ENCODE peak calls at places on chromosome 4, in nine cellular contexts. One of them, this sample, is unnamed.

GRCh38 chr4:39576268-39576667 is 49.0 kb upstream of the UGDH start:
- DNase-seq in effector memory CD4-positive, alpha-beta T cell: no peak
- DNase-seq in pancreas: no peak
- DNase-seq in RWPE2: no peak
- DNase-seq in right atrium auricular region: no peak
- DNase-seq in heart left ventricle: no peak
- DNase-seq in PC-9: no peak
- DNase-seq in neural progenitor cell: no peak
- DNase-seq in heart right ventricle: no peak
- DNase-seq in this sample: no peak

GRCh38 chr4:102625232-102625930 is 124.2 kb downstream of the NFKB1 start:
- DNase-seq in effector memory CD4-positive, alpha-beta T cell: peak; percentile 54
- DNase-seq in pancreas: no peak
- DNase-seq in RWPE2: no peak
- DNase-seq in right atrium auricular region: no peak
- DNase-seq in heart left ventricle: peak; percentile 33
- DNase-seq in PC-9: no peak
- DNase-seq in neural progenitor cell: peak; percentile 29
- DNase-seq in heart right ventricle: no peak
- DNase-seq in this sample: peak; percentile 51

GRCh38 chr4:16110199-16110598 is 26.4 kb upstream of the PROM1 start:
- DNase-seq in effector memory CD4-positive, alpha-beta T cell: no peak
- DNase-seq in pancreas: no peak
- DNase-seq in RWPE2: no peak
- DNase-seq in right atrium auricular region: no peak
- DNase-seq in heart left ventricle: no peak
- DNase-seq in PC-9: no peak
- DNase-seq in neural progenitor cell: no peak
- DNase-seq in heart right ventricle: no peak
- DNase-seq in this sample: no peak

GRCh38 chr4:133839326-133839725 is 362.3 kb downstream of the PABPC4L start:
- DNase-seq in effector memory CD4-positive, alpha-beta T cell: no peak
- DNase-seq in pancreas: no peak
- DNase-seq in RWPE2: no peak
- DNase-seq in right atrium auricular region: no peak
- DNase-seq in heart left ventricle: no peak
- DNase-seq in PC-9: no peak
- DNase-seq in neural progenitor cell: no peak
- DNase-seq in heart right ventricle: no peak
- DNase-seq in this sample: no peak

GRCh38 chr4:6336166-6336565 is 66.5 kb downstream of the WFS1 start:
- DNase-seq in effector memory CD4-positive, alpha-beta T cell: no peak
- DNase-seq in pancreas: no peak
- DNase-seq in RWPE2: no peak
- DNase-seq in right atrium auricular region: no peak
- DNase-seq in heart left ventricle: no peak
- DNase-seq in PC-9: no peak
- DNase-seq in neural progenitor cell: no peak
- DNase-seq in heart right ventricle: no peak
- DNase-seq in this sample: no peak

GRCh38 chr4:173334891-173335754 is 965 bp upstream of the HMGB2 start:
- DNase-seq in effector memory CD4-positive, alpha-beta T cell: peak; percentile 23
- DNase-seq in pancreas: peak; percentile 66
- DNase-seq in RWPE2: peak; percentile 78
- DNase-seq in right atrium auricular region: peak; percentile 68
- DNase-seq in heart left ventricle: peak; percentile 68
- DNase-seq in PC-9: peak; percentile 74
- DNase-seq in neural progenitor cell: peak; percentile 96
- DNase-seq in heart right ventricle: peak; percentile 68
- DNase-seq in this sample: peak; percentile 95

GRCh38 chr4:158299459-158300007 is 89.2 kb downstream of the TMEM144 start:
- DNase-seq in effector memory CD4-positive, alpha-beta T cell: no peak
- DNase-seq in pancreas: no peak
- DNase-seq in RWPE2: no peak
- DNase-seq in right atrium auricular region: no peak
- DNase-seq in heart left ventricle: no peak
- DNase-seq in PC-9: no peak
- DNase-seq in neural progenitor cell: no peak
- DNase-seq in heart right ventricle: no peak
- DNase-seq in this sample: no peak

GRCh38 chr4:153257151-153257620 is 52.9 kb downstream of the TRIM2 start:
- DNase-seq in effector memory CD4-positive, alpha-beta T cell: no peak
- DNase-seq in pancreas: no peak
- DNase-seq in RWPE2: no peak
- DNase-seq in right atrium auricular region: no peak
- DNase-seq in heart left ventricle: peak; percentile 32
- DNase-seq in PC-9: no peak
- DNase-seq in neural progenitor cell: peak; percentile 85
- DNase-seq in heart right ventricle: no peak
- DNase-seq in this sample: peak; percentile 55

DNA sequence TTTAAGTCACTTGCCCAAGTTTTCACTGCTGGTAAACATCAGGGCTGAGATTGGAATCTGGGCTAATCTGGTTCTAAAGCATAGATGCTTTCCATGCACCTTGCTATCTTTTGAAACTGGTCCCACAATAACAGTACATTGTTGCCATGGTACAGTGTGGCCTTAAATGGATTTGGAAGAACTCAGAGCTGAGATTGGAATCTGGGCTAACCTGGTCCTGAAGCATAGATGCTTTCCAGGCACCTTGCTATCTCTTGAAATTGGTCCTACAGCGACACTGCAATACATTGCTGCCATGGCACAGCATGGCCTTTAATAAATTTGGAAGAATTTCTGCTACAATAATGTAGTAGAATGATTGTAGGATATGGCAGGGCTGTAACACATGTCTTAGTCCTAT is 28.6 kb downstream of the DAPP1 start:
- DNase-seq in effector memory CD4-positive, alpha-beta T cell: no peak
- DNase-seq in pancreas: no peak
- DNase-seq in RWPE2: no peak
- DNase-seq in right atrium auricular region: no peak
- DNase-seq in heart left ventricle: no peak
- DNase-seq in PC-9: no peak
- DNase-seq in neural progenitor cell: no peak
- DNase-seq in heart right ventricle: no peak
- DNase-seq in this sample: no peak
- H3K4me3 ChIP-seq in effector memory CD4-positive, alpha-beta T cell: no peak overlapping the region
- H3K4me3 ChIP-seq in pancreas: no peak overlapping the region
- H3K4me3 ChIP-seq in RWPE2: no peak overlapping the region
- H3K4me3 ChIP-seq in right atrium auricular region: no peak overlapping the region
- H3K4me3 ChIP-seq in heart left ventricle: no peak overlapping the region
- H3K4me3 ChIP-seq in PC-9: no peak overlapping the region
- H3K4me3 ChIP-seq in neural progenitor cell: no peak overlapping the region
- H3K4me3 ChIP-seq in heart right ventricle: no peak overlapping the region
- H3K4me3 ChIP-seq in this sample: no peak overlapping the region

DNA sequence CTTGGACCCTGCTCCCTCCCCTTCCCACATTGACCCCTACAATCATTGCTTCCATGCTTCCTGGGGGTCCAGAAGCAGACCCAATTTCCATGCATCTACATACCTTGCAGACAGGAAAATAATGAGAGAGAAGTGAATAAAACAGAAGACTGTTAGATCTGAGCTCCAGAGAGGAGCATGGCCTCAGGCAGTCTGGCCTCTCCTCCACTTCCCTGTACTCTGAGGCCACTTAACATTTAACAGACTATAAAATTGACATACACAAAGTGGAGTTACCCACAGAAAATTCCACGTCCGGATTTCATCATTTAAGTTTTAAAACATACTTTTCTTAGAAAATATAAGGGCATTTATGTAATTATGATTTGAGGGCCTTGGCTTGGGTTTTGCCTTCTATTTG is 2.1 kb upstream of the PRSS12 start:
- DNase-seq in effector memory CD4-positive, alpha-beta T cell: no peak
- DNase-seq in pancreas: no peak
- DNase-seq in RWPE2: no peak
- DNase-seq in right atrium auricular region: no peak
- DNase-seq in heart left ventricle: no peak
- DNase-seq in PC-9: no peak
- DNase-seq in neural progenitor cell: no peak
- DNase-seq in heart right ventricle: no peak
- DNase-seq in this sample: no peak
- H3K27me3 ChIP-seq in effector memory CD4-positive, alpha-beta T cell: peaks cover 31% of the 10 kb centered on the region
- H3K27me3 ChIP-seq in pancreas: no peaks in the 10 kb centered on the region
- H3K27me3 ChIP-seq in RWPE2: no peaks in the 10 kb centered on the region
- H3K27me3 ChIP-seq in right atrium auricular region: peaks cover 11% of the 10 kb centered on the region
- H3K27me3 ChIP-seq in heart left ventricle: peaks cover 41% of the 10 kb centered on the region
- H3K27me3 ChIP-seq in PC-9: no peaks in the 10 kb centered on the region
- H3K27me3 ChIP-seq in neural progenitor cell: peaks cover 48% of the 10 kb centered on the region
- H3K27me3 ChIP-seq in heart right ventricle: peaks cover 86% of the 10 kb centered on the region
- H3K27me3 ChIP-seq in this sample: peaks cover 22% of the 10 kb centered on the region

GRCh38 chr4:56400560-56400959 is 13.3 kb upstream of the AASDH start:
- DNase-seq in effector memory CD4-positive, alpha-beta T cell: no peak
- DNase-seq in pancreas: no peak
- DNase-seq in RWPE2: no peak
- DNase-seq in right atrium auricular region: no peak
- DNase-seq in heart left ventricle: no peak
- DNase-seq in PC-9: no peak
- DNase-seq in neural progenitor cell: no peak
- DNase-seq in heart right ventricle: no peak
- DNase-seq in this sample: no peak
- H3K36me3 ChIP-seq in effector memory CD4-positive, alpha-beta T cell: peaks cover 23% of the 10 kb centered on the region
- H3K36me3 ChIP-seq in pancreas: no peaks in the 10 kb centered on the region
- H3K36me3 ChIP-seq in RWPE2: peaks cover 96% of the 10 kb centered on the region
- H3K36me3 ChIP-seq in right atrium auricular region: no peaks in the 10 kb centered on the region
- H3K36me3 ChIP-seq in heart left ventricle: no peaks in the 10 kb centered on the region
- H3K36me3 ChIP-seq in PC-9: peaks cover 14% of the 10 kb centered on the region
- H3K36me3 ChIP-seq in neural progenitor cell: peaks cover 46% of the 10 kb centered on the region
- H3K36me3 ChIP-seq in heart right ventricle: no peaks in the 10 kb centered on the region
- H3K36me3 ChIP-seq in this sample: peaks cover 10% of the 10 kb centered on the region

GRCh38 chr4:56425518-56425917 is 9.9 kb downstream of the PPAT start:
- DNase-seq in effector memory CD4-positive, alpha-beta T cell: no peak
- DNase-seq in pancreas: no peak
- DNase-seq in RWPE2: no peak
- DNase-seq in right atrium auricular region: no peak
- DNase-seq in heart left ventricle: no peak
- DNase-seq in PC-9: no peak
- DNase-seq in neural progenitor cell: no peak
- DNase-seq in heart right ventricle: no peak
- DNase-seq in this sample: peak; percentile 50
- H3K4me3 ChIP-seq in effector memory CD4-positive, alpha-beta T cell: no peak overlapping the region
- H3K4me3 ChIP-seq in pancreas: no peak overlapping the region
- H3K4me3 ChIP-seq in RWPE2: no peak overlapping the region
- H3K4me3 ChIP-seq in right atrium auricular region: no peak overlapping the region
- H3K4me3 ChIP-seq in heart left ventricle: no peak overlapping the region
- H3K4me3 ChIP-seq in PC-9: no peak overlapping the region
- H3K4me3 ChIP-seq in neural progenitor cell: no peak overlapping the region
- H3K4me3 ChIP-seq in heart right ventricle: no peak overlapping the region
- H3K4me3 ChIP-seq in this sample: no peak overlapping the region

DNA sequence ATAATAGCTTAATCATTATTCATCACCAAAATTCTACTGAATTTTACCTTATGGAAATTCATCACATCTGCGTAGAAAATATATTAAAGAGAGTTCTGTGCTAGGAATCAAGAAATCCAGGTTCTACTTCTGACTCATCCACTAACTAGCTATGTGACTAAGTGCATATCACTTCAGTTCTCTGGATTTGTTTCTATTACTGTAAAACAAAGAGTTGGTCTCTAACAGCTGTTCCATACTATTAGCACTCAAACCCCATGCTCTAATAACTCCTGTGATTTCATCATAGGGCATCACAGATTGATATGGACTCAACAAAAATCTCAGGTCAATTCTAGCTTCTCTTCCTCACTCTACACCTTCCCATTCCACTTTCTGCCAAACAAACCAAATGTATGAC is 572.0 kb downstream of the INPP4B start:
- DNase-seq in effector memory CD4-positive, alpha-beta T cell: no peak
- DNase-seq in pancreas: no peak
- DNase-seq in RWPE2: no peak
- DNase-seq in right atrium auricular region: no peak
- DNase-seq in heart left ventricle: no peak
- DNase-seq in PC-9: peak; percentile 57
- DNase-seq in neural progenitor cell: no peak
- DNase-seq in heart right ventricle: no peak
- DNase-seq in this sample: no peak
- H3K27me3 ChIP-seq in effector memory CD4-positive, alpha-beta T cell: no peaks in the 10 kb centered on the region
- H3K27me3 ChIP-seq in pancreas: no peaks in the 10 kb centered on the region
- H3K27me3 ChIP-seq in RWPE2: no peaks in the 10 kb centered on the region
- H3K27me3 ChIP-seq in right atrium auricular region: no peaks in the 10 kb centered on the region
- H3K27me3 ChIP-seq in heart left ventricle: no peaks in the 10 kb centered on the region
- H3K27me3 ChIP-seq in PC-9: no peaks in the 10 kb centered on the region
- H3K27me3 ChIP-seq in neural progenitor cell: no peaks in the 10 kb centered on the region
- H3K27me3 ChIP-seq in heart right ventricle: no peaks in the 10 kb centered on the region
- H3K27me3 ChIP-seq in this sample: no peaks in the 10 kb centered on the region

DNA sequence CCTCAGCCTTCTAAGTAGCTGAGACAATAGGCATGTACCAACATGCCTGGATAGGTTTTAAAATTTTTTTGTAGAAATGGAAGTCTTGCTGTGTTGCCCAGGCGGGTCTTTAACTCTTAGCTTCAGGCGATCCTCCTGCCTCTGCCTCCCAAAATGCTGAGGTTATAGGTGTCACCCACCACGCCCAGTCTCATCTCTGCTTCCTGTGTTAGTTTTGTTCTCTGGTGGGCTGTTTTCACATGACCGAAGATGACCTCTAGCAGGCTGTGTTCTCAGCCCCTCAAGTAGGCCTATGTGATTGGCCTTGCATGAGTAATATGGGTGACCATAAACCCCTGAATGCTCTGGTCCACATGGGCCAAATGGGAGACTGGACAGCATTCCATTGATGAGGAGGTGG is 56.8 kb upstream of the MSANTD1 start:
- DNase-seq in effector memory CD4-positive, alpha-beta T cell: no peak
- DNase-seq in pancreas: no peak
- DNase-seq in RWPE2: no peak
- DNase-seq in right atrium auricular region: no peak
- DNase-seq in heart left ventricle: no peak
- DNase-seq in PC-9: no peak
- DNase-seq in neural progenitor cell: no peak
- DNase-seq in heart right ventricle: no peak
- DNase-seq in this sample: no peak
- H3K36me3 ChIP-seq in effector memory CD4-positive, alpha-beta T cell: peaks cover 9% of the 10 kb centered on the region
- H3K36me3 ChIP-seq in pancreas: peaks cover 7% of the 10 kb centered on the region
- H3K36me3 ChIP-seq in RWPE2: peaks cover 37% of the 10 kb centered on the region
- H3K36me3 ChIP-seq in right atrium auricular region: peaks cover 41% of the 10 kb centered on the region
- H3K36me3 ChIP-seq in heart left ventricle: peaks cover 20% of the 10 kb centered on the region
- H3K36me3 ChIP-seq in PC-9: no peaks in the 10 kb centered on the region
- H3K36me3 ChIP-seq in neural progenitor cell: no peaks in the 10 kb centered on the region
- H3K36me3 ChIP-seq in heart right ventricle: no peaks in the 10 kb centered on the region
- H3K36me3 ChIP-seq in this sample: peaks cover 24% of the 10 kb centered on the region

GRCh38 chr4:2364654-2365053 is 53.8 kb downstream of the ZFYVE28 start:
- DNase-seq in effector memory CD4-positive, alpha-beta T cell: peak; percentile 56
- DNase-seq in pancreas: peak; percentile 49
- DNase-seq in RWPE2: no peak
- DNase-seq in right atrium auricular region: no peak
- DNase-seq in heart left ventricle: peak; percentile 24
- DNase-seq in PC-9: no peak
- DNase-seq in neural progenitor cell: no peak
- DNase-seq in heart right ventricle: peak; percentile 24
- DNase-seq in this sample: no peak
- H3K4me3 ChIP-seq in effector memory CD4-positive, alpha-beta T cell: peak overlapping the region; percentile 73
- H3K4me3 ChIP-seq in pancreas: peak overlapping the region; percentile 43
- H3K4me3 ChIP-seq in RWPE2: peak overlapping the region; percentile 47
- H3K4me3 ChIP-seq in right atrium auricular region: peak overlapping the region; percentile 34
- H3K4me3 ChIP-seq in heart left ventricle: peak overlapping the region; percentile 65
- H3K4me3 ChIP-seq in PC-9: no peak overlapping the region
- H3K4me3 ChIP-seq in neural progenitor cell: no peak overlapping the region
- H3K4me3 ChIP-seq in heart right ventricle: no peak overlapping the region
- H3K4me3 ChIP-seq in this sample: no peak overlapping the region

GRCh38 chr4:4859799-4860380 is 425 bp downstream of the MSX1 start:
- DNase-seq in effector memory CD4-positive, alpha-beta T cell: no peak
- DNase-seq in pancreas: no peak
- DNase-seq in RWPE2: peak; percentile 46
- DNase-seq in right atrium auricular region: no peak
- DNase-seq in heart left ventricle: no peak
- DNase-seq in PC-9: no peak
- DNase-seq in neural progenitor cell: peak; percentile 43
- DNase-seq in heart right ventricle: no peak
- DNase-seq in this sample: peak; percentile 77
- H3K27me3 ChIP-seq in effector memory CD4-positive, alpha-beta T cell: peaks cover 84% of the 10 kb centered on the region
- H3K27me3 ChIP-seq in pancreas: peaks cover 29% of the 10 kb centered on the region
- H3K27me3 ChIP-seq in RWPE2: peaks cover 93% of the 10 kb centered on the region
- H3K27me3 ChIP-seq in right atrium auricular region: peaks cover 65% of the 10 kb centered on the region
- H3K27me3 ChIP-seq in heart left ventricle: peaks cover 76% of the 10 kb centered on the region
- H3K27me3 ChIP-seq in PC-9: peaks cover 12% of the 10 kb centered on the region
- H3K27me3 ChIP-seq in neural progenitor cell: peaks cover 99% of the 10 kb centered on the region
- H3K27me3 ChIP-seq in heart right ventricle: peaks cover 92% of the 10 kb centered on the region
- H3K27me3 ChIP-seq in this sample: peaks cover 97% of the 10 kb centered on the region